ENCODE peak calls at places on chromosomes 11 and 22, in ten cellular contexts. One of them, this sample, is unnamed.

GRCh38 chr22:26904483-26904882 is 247.1 kb downstream of the MIAT start:
- DNase-seq in mammary epithelial cell: no peak
- DNase-seq in Calu3: no peak
- DNase-seq in CD8-positive, alpha-beta T cell: no peak
- DNase-seq in coronary artery: no peak
- DNase-seq in kidney epithelial cell: no peak
- DNase-seq in OCI-LY7: no peak
- DNase-seq in tibial nerve: no peak
- DNase-seq in NB4: no peak
- DNase-seq in ovary: no peak
- DNase-seq in this sample: no peak

GRCh38 chr11:34823639-34824038 is 92.5 kb downstream of the APIP start:
- DNase-seq in mammary epithelial cell: no peak
- DNase-seq in OCI-LY7: no peak
- DNase-seq in Calu3: no peak
- DNase-seq in CD8-positive, alpha-beta T cell: no peak
- DNase-seq in coronary artery: no peak
- DNase-seq in NB4: no peak
- DNase-seq in ovary: no peak
- DNase-seq in kidney epithelial cell: no peak
- DNase-seq in tibial nerve: no peak
- DNase-seq in this sample: no peak

GRCh38 chr11:3201112-3201581 is 17.5 kb downstream of the MRGPRG start:
- DNase-seq in NB4: no peak
- DNase-seq in ovary: peak
- DNase-seq in mammary epithelial cell: no peak
- DNase-seq in coronary artery: peak
- DNase-seq in OCI-LY7: no peak
- DNase-seq in Calu3: no peak
- DNase-seq in kidney epithelial cell: no peak
- DNase-seq in CD8-positive, alpha-beta T cell: no peak
- DNase-seq in tibial nerve: no peak
- DNase-seq in this sample: no peak

GRCh38 chr22:44357962-44358553 is 45.3 kb upstream of the SHISAL1 start:
- DNase-seq in kidney epithelial cell: no peak
- DNase-seq in OCI-LY7: no peak
- DNase-seq in NB4: no peak
- DNase-seq in coronary artery: peak
- DNase-seq in tibial nerve: no peak
- DNase-seq in Calu3: no peak
- DNase-seq in ovary: peak
- DNase-seq in mammary epithelial cell: no peak
- DNase-seq in CD8-positive, alpha-beta T cell: no peak
- DNase-seq in this sample: no peak

GRCh38 chr11:3217751-3218482 is 696 bp downstream of the MRGPRG start:
- DNase-seq in kidney epithelial cell: no peak
- DNase-seq in coronary artery: no peak
- DNase-seq in mammary epithelial cell: no peak
- DNase-seq in Calu3: no peak
- DNase-seq in NB4: no peak
- DNase-seq in tibial nerve: no peak
- DNase-seq in OCI-LY7: no peak
- DNase-seq in CD8-positive, alpha-beta T cell: peak
- DNase-seq in ovary: peak
- DNase-seq in this sample: no peak

GRCh38 chr11:95459268-95460040 is 228.5 kb upstream of the SESN3 start:
- DNase-seq in NB4: no peak
- DNase-seq in Calu3: no peak
- DNase-seq in OCI-LY7: no peak
- DNase-seq in coronary artery: no peak
- DNase-seq in ovary: peak
- DNase-seq in mammary epithelial cell: peak
- DNase-seq in kidney epithelial cell: no peak
- DNase-seq in CD8-positive, alpha-beta T cell: no peak
- DNase-seq in tibial nerve: no peak
- DNase-seq in this sample: no peak

GRCh38 chr11:26331911-26332571 is at the start of gene ANO3:
- DNase-seq in coronary artery: no peak
- DNase-seq in NB4: no peak
- DNase-seq in kidney epithelial cell: peak
- DNase-seq in tibial nerve: peak
- DNase-seq in Calu3: peak
- DNase-seq in ovary: no peak
- DNase-seq in mammary epithelial cell: peak
- DNase-seq in OCI-LY7: no peak
- DNase-seq in CD8-positive, alpha-beta T cell: no peak
- DNase-seq in this sample: peak

GRCh38 chr11:19116315-19116970 is 525 bp upstream of the ZDHHC13 start:
- DNase-seq in mammary epithelial cell: no peak
- DNase-seq in NB4: peak
- DNase-seq in Calu3: no peak
- DNase-seq in kidney epithelial cell: no peak
- DNase-seq in ovary: no peak
- DNase-seq in coronary artery: no peak
- DNase-seq in CD8-positive, alpha-beta T cell: no peak
- DNase-seq in OCI-LY7: peak
- DNase-seq in tibial nerve: no peak
- DNase-seq in this sample: no peak

GRCh38 chr11:126146454-126147192 is 64.8 kb downstream of the RPUSD4 start:
- DNase-seq in Calu3: no peak
- DNase-seq in kidney epithelial cell: no peak
- DNase-seq in ovary: no peak
- DNase-seq in NB4: no peak
- DNase-seq in coronary artery: no peak
- DNase-seq in OCI-LY7: no peak
- DNase-seq in mammary epithelial cell: no peak
- DNase-seq in CD8-positive, alpha-beta T cell: no peak
- DNase-seq in tibial nerve: no peak
- DNase-seq in this sample: peak

GRCh38 chr22:24390576-24390975 is 36.8 kb upstream of the ADORA2A start:
- DNase-seq in OCI-LY7: no peak
- DNase-seq in NB4: no peak
- DNase-seq in kidney epithelial cell: no peak
- DNase-seq in ovary: peak
- DNase-seq in Calu3: no peak
- DNase-seq in coronary artery: no peak
- DNase-seq in mammary epithelial cell: no peak
- DNase-seq in CD8-positive, alpha-beta T cell: no peak
- DNase-seq in tibial nerve: peak
- DNase-seq in this sample: no peak

GRCh38 chr22:38954414-38955043 is 2.9 kb upstream of the APOBEC3A start:
- DNase-seq in CD8-positive, alpha-beta T cell: no peak
- DNase-seq in coronary artery: no peak
- DNase-seq in Calu3: no peak
- DNase-seq in NB4: no peak
- DNase-seq in OCI-LY7: no peak
- DNase-seq in ovary: no peak
- DNase-seq in kidney epithelial cell: no peak
- DNase-seq in mammary epithelial cell: no peak
- DNase-seq in tibial nerve: no peak
- DNase-seq in this sample: no peak

GRCh38 chr11:33735426-33736147 is 636 bp downstream of the CD59 start:
- DNase-seq in tibial nerve: peak
- DNase-seq in coronary artery: no peak
- DNase-seq in kidney epithelial cell: no peak
- DNase-seq in NB4: peak
- DNase-seq in OCI-LY7: peak
- DNase-seq in Calu3: no peak
- DNase-seq in ovary: peak
- DNase-seq in CD8-positive, alpha-beta T cell: peak
- DNase-seq in mammary epithelial cell: peak
- DNase-seq in this sample: no peak

GRCh38 chr11:128451651-128452470 is 135.5 kb downstream of the ETS1 start:
- DNase-seq in tibial nerve: peak
- DNase-seq in ovary: peak
- DNase-seq in CD8-positive, alpha-beta T cell: no peak
- DNase-seq in NB4: no peak
- DNase-seq in OCI-LY7: no peak
- DNase-seq in Calu3: peak
- DNase-seq in coronary artery: peak
- DNase-seq in kidney epithelial cell: no peak
- DNase-seq in mammary epithelial cell: peak
- DNase-seq in this sample: no peak

GRCh38 chr22:40276877-40277823 is 69.2 kb upstream of the ADSL start:
- DNase-seq in OCI-LY7: no peak
- DNase-seq in kidney epithelial cell: no peak
- DNase-seq in coronary artery: no peak
- DNase-seq in mammary epithelial cell: peak
- DNase-seq in tibial nerve: peak
- DNase-seq in Calu3: no peak
- DNase-seq in ovary: no peak
- DNase-seq in NB4: no peak
- DNase-seq in CD8-positive, alpha-beta T cell: no peak
- DNase-seq in this sample: no peak

GRCh38 chr22:22110548-22111266 is 128.1 kb upstream of the TOP3B start:
- DNase-seq in Calu3: peak
- DNase-seq in coronary artery: no peak
- DNase-seq in CD8-positive, alpha-beta T cell: no peak
- DNase-seq in kidney epithelial cell: peak
- DNase-seq in ovary: no peak
- DNase-seq in tibial nerve: no peak
- DNase-seq in OCI-LY7: peak
- DNase-seq in mammary epithelial cell: peak
- DNase-seq in NB4: peak
- DNase-seq in this sample: peak

GRCh38 chr22:23796461-23796860 is 9.7 kb downstream of the SMARCB1 start:
- DNase-seq in mammary epithelial cell: no peak
- DNase-seq in coronary artery: no peak
- DNase-seq in ovary: no peak
- DNase-seq in NB4: no peak
- DNase-seq in OCI-LY7: no peak
- DNase-seq in CD8-positive, alpha-beta T cell: no peak
- DNase-seq in tibial nerve: no peak
- DNase-seq in Calu3: no peak
- DNase-seq in kidney epithelial cell: no peak
- DNase-seq in this sample: no peak

DNA sequence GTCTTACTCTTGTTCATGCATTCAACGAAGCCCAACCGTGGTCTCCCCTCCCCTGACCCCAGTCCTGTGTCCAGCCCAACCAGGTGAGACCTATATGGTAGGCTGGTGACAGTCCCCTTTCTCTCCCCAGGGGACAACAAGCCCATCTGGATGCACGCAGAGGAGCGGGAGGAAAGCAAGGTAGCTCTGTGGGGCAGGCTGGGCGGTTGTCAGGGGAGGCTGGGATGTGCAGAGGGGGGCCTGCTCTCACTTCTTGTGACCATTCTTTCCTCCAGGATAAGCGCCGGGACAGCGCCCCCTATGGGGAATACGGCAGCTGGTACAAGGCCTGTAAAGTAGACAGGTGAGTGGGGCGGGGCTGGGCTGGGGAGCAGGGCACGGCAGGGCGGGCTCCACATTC is 3.5 kb upstream of the RAB1B start:
- DNase-seq in CD8-positive, alpha-beta T cell: peak
- DNase-seq in NB4: peak
- DNase-seq in Calu3: peak
- DNase-seq in mammary epithelial cell: no peak
- DNase-seq in OCI-LY7: peak
- DNase-seq in kidney epithelial cell: no peak
- DNase-seq in tibial nerve: no peak
- DNase-seq in ovary: no peak
- DNase-seq in coronary artery: no peak
- DNase-seq in this sample: peak
- TF ChIP-seq CTCF in CD8-positive, alpha-beta T cell: no peak
- TF ChIP-seq CTCF in NB4: peak
- TF ChIP-seq CTCF in Calu3: peak
- TF ChIP-seq CTCF in mammary epithelial cell: peak
- TF ChIP-seq CTCF in OCI-LY7: peak
- TF ChIP-seq CTCF in kidney epithelial cell: peak
- TF ChIP-seq CTCF in tibial nerve: peak
- TF ChIP-seq CTCF in ovary: no peak
- TF ChIP-seq CTCF in coronary artery: no peak
- TF ChIP-seq CTCF in this sample: peak

GRCh38 chr11:106276859-106277436 is 199.5 kb downstream of the AASDHPPT start:
- DNase-seq in ovary: no peak
- DNase-seq in CD8-positive, alpha-beta T cell: no peak
- DNase-seq in tibial nerve: no peak
- DNase-seq in mammary epithelial cell: no peak
- DNase-seq in kidney epithelial cell: no peak
- DNase-seq in NB4: peak
- DNase-seq in coronary artery: no peak
- DNase-seq in Calu3: no peak
- DNase-seq in OCI-LY7: no peak
- DNase-seq in this sample: no peak
- TF ChIP-seq CTCF in ovary: no peak
- TF ChIP-seq CTCF in CD8-positive, alpha-beta T cell: no peak
- TF ChIP-seq CTCF in tibial nerve: no peak
- TF ChIP-seq CTCF in mammary epithelial cell: peak
- TF ChIP-seq CTCF in kidney epithelial cell: peak
- TF ChIP-seq CTCF in NB4: peak
- TF ChIP-seq CTCF in coronary artery: no peak
- TF ChIP-seq CTCF in Calu3: no peak
- TF ChIP-seq CTCF in OCI-LY7: peak
- TF ChIP-seq CTCF in this sample: no peak

DNA sequence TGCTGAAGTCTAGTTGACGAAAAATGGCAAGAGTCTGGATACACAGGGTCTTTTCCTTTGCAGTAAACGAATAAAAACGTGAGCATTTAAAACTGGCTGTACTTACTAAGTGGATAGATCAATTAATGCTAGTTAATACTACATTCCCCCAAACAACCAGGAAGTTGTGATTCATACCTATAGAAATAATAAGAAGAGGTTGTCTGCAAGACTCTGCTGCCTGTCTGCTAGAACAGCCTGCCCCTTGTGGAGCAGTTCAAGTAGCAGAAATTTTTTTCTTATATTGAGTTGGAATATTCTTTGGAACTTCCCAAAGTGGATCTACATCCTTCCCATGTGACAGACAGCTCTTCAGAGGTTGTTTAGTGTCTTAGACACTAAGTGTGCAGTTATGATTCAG is 86.8 kb downstream of the TEAD1 start:
- DNase-seq in NB4: no peak
- DNase-seq in mammary epithelial cell: peak
- DNase-seq in ovary: no peak
- DNase-seq in CD8-positive, alpha-beta T cell: no peak
- DNase-seq in tibial nerve: no peak
- DNase-seq in kidney epithelial cell: no peak
- DNase-seq in coronary artery: no peak
- DNase-seq in Calu3: peak
- DNase-seq in OCI-LY7: no peak
- DNase-seq in this sample: no peak
- TF ChIP-seq CTCF in NB4: no peak
- TF ChIP-seq CTCF in mammary epithelial cell: peak
- TF ChIP-seq CTCF in ovary: no peak
- TF ChIP-seq CTCF in CD8-positive, alpha-beta T cell: no peak
- TF ChIP-seq CTCF in tibial nerve: no peak
- TF ChIP-seq CTCF in kidney epithelial cell: peak
- TF ChIP-seq CTCF in coronary artery: no peak
- TF ChIP-seq CTCF in Calu3: no peak
- TF ChIP-seq CTCF in OCI-LY7: peak
- TF ChIP-seq CTCF in this sample: no peak

DNA sequence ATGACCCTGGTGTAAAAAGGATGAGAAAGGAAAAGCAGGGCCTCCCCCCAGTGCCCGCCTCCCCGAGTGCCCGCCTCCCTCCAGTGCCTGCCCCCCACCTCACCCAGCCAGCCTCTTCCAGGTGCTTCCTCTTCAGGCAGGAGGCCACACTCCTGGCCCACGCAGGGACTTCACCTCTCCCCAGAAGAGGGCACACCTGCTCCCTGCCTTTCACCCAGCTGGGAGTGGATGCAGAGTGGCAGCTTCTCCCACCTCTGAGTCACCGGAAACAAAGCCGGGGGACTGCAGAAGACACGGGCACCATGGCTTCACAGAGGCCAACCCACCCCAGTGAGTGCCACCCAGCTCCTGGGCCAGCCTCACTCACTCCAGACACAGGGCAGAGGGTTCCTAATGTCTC is 16.1 kb downstream of the CPT1A start:
- DNase-seq in ovary: no peak
- DNase-seq in tibial nerve: no peak
- DNase-seq in kidney epithelial cell: no peak
- DNase-seq in OCI-LY7: peak
- DNase-seq in CD8-positive, alpha-beta T cell: peak
- DNase-seq in Calu3: peak
- DNase-seq in mammary epithelial cell: no peak
- DNase-seq in coronary artery: no peak
- DNase-seq in NB4: peak
- DNase-seq in this sample: no peak
- TF ChIP-seq CTCF in ovary: no peak
- TF ChIP-seq CTCF in tibial nerve: no peak
- TF ChIP-seq CTCF in kidney epithelial cell: peak
- TF ChIP-seq CTCF in OCI-LY7: peak
- TF ChIP-seq CTCF in CD8-positive, alpha-beta T cell: peak
- TF ChIP-seq CTCF in Calu3: peak
- TF ChIP-seq CTCF in mammary epithelial cell: peak
- TF ChIP-seq CTCF in coronary artery: no peak
- TF ChIP-seq CTCF in NB4: peak
- TF ChIP-seq CTCF in this sample: no peak